ENCODE peak calls at places on chromosomes 11 and 22, in eight cellular contexts. I is NCI-H1417 treated with DMSO at 0.1 percent for 48 hours; B is HS-5; X is body of pancreas; N is fibroblast of the conjunctiva; R is iPS-NIHi11; Y is psoas muscle; D is stimulated activated CD4-positive, alpha-beta T cell treated with anti-CD3 and anti-CD28 coated beads, Interleukin-4, amount 100 ng/mL, for 24 hours. W is an unnamed sample.

GRCh38 chr11:94775576-94776327 is 7.6 kb downstream of the AMOTL1 start:
- DNase-seq in B (no peak), R (no peak), Y (no peak), I (no peak), N (no peak), X (no peak), D (no peak), W (no peak)

GRCh38 chr11:255176-255575 is 18.4 kb downstream of the PSMD13 start:
- DNase-seq in R (no peak), B (no peak), Y (no peak), I (no peak), D (no peak), X (no peak), N (no peak), W (no peak)

GRCh38 chr11:556175-556699 is 4.3 kb downstream of the LMNTD2 start:
- DNase-seq in R (no peak), Y (no peak), X (no peak), I (no peak), N (no peak), B (no peak), D (no peak), W (peak; percentile 42)

GRCh38 chr11:28836285-28837081 is 728.3 kb downstream of the METTL15 start:
- DNase-seq in B (peak; percentile 96), R (peak; percentile 23), Y (no peak), I (no peak), X (no peak), N (peak; percentile 60), D (no peak), W (peak; percentile 95)

GRCh38 chr11:32005786-32006406 is 85.0 kb upstream of the RCN1 start:
- DNase-seq in N (no peak), D (no peak), I (no peak), Y (no peak), B (peak; percentile 58), X (no peak), R (no peak), W (peak; percentile 50)

GRCh38 chr11:797300-798092 is 585 bp downstream of the SLC25A22 start:
- DNase-seq in D (peak; percentile 79), R (peak; percentile 79), Y (peak; percentile 73), I (no peak), N (peak; percentile 62), X (peak; percentile 78), B (no peak), W (peak; percentile 86)

GRCh38 chr11:89516496-89516895 is 25.3 kb upstream of the NOX4 start:
- DNase-seq in N (no peak), Y (no peak), I (no peak), B (no peak), R (no peak), D (no peak), X (no peak), W (no peak)

GRCh38 chr22:42328130-42328821 is 57.8 kb upstream of the TCF20 start:
- DNase-seq in I (no peak), N (no peak), D (peak; percentile 18), Y (no peak), X (no peak), R (no peak), B (no peak), W (no peak)

GRCh38 chr11:13745165-13745564 is 76.7 kb downstream of the FAR1 start:
- DNase-seq in D (no peak), B (no peak), Y (no peak), I (no peak), X (no peak), N (no peak), R (no peak), W (peak; percentile 8)

GRCh38 chr11:133790995-133791394 is 54.3 kb downstream of the SPATA19 start:
- DNase-seq in B (no peak), Y (no peak), X (no peak), D (no peak), N (no peak), R (no peak), I (no peak), W (no peak)

GRCh38 chr11:94910281-94910680 is 63.1 kb downstream of the CWC15 start:
- DNase-seq in R (no peak), B (no peak), Y (no peak), I (no peak), N (no peak), X (no peak), D (no peak), W (no peak)

GRCh38 chr22:23402275-23403151 is 177.6 kb downstream of the IGLL1 start:
- DNase-seq in R (peak; percentile 92), B (no peak), D (peak; percentile 33), N (no peak), X (peak; percentile 84), I (no peak), Y (peak; percentile 47), W (peak; percentile 89)

GRCh38 chr11:94325681-94326080 is 21.3 kb downstream of the IZUMO1R start:
- DNase-seq in I (no peak), N (no peak), D (peak; percentile 22), Y (no peak), B (no peak), X (peak; percentile 16), R (peak; percentile 83), W (no peak)

GRCh38 chr22:29751139-29751538 is 15.7 kb downstream of the ZMAT5 start:
- DNase-seq in R (no peak), I (no peak), Y (no peak), B (no peak), N (no peak), D (peak; percentile 9), X (peak; percentile 38), W (no peak)

GRCh38 chr11:24963879-24964278 is 467.0 kb downstream of the LUZP2 start:
- DNase-seq in N (no peak), I (no peak), Y (no peak), D (no peak), B (peak; percentile 31), X (no peak), R (no peak), W (no peak)

GRCh38 chr11:63897459-63898156 is 19.4 kb downstream of the RCOR2 start:
- DNase-seq in R (no peak), B (no peak), X (no peak), I (no peak), D (no peak), Y (no peak), N (no peak), W (no peak)

GRCh38 chr11:115764172-115764571 is 260.0 kb upstream of the CADM1 start:
- DNase-seq in X (no peak), I (no peak), D (no peak), N (no peak), B (no peak), R (no peak), Y (no peak), W (peak; percentile 80)

GRCh38 chr22:41563051-41563711 is 2.4 kb downstream of the CSDC2 start:
- DNase-seq in Y (no peak), R (no peak), D (no peak), I (no peak), B (peak; percentile 68), X (peak; percentile 30), N (no peak), W (peak; percentile 86)

GRCh38 chr11:10409207-10409661 is 45.8 kb upstream of the AMPD3 start:
- DNase-seq in D (no peak), N (no peak), R (no peak), B (no peak), I (no peak), Y (peak; percentile 57), X (no peak), W (no peak)

GRCh38 chr22:19540394-19540793 is 16.2 kb upstream of the CLDN5 start:
- DNase-seq in R (no peak), D (no peak), I (no peak), B (no peak), X (no peak), Y (no peak), N (no peak), W (no peak)

GRCh38 chr11:6926208-6927029 is at the start of gene ZNF215:
- DNase-seq in I (peak; percentile 5), D (peak; percentile 6), R (peak; percentile 85), B (peak; percentile 74), N (peak; percentile 71), Y (peak; percentile 78), X (peak; percentile 77), W (peak; percentile 77)

GRCh38 chr22:26568207-26568706 is 21.7 kb downstream of the TPST2 start:
- DNase-seq in X (no peak), R (no peak), I (no peak), B (no peak), Y (no peak), N (no peak), D (no peak), W (peak; percentile 75)

GRCh38 chr11:120244476-120244875 is 4.5 kb downstream of the POU2F3 start:
- DNase-seq in Y (no peak), R (no peak), X (no peak), D (no peak), B (no peak), N (no peak), I (no peak), W (no peak)

GRCh38 chr11:45233121-45233803 is 52.9 kb downstream of the SYT13 start:
- DNase-seq in R (peak; percentile 95), D (peak; percentile 61), I (no peak), X (peak; percentile 70), N (peak; percentile 30), B (peak; percentile 6), Y (peak; percentile 69), W (peak; percentile 65)

GRCh38 chr22:26302726-26303125 is 126.3 kb upstream of the ASPHD2 start:
- DNase-seq in B (no peak), N (no peak), X (no peak), Y (no peak), D (no peak), R (no peak), I (no peak), W (no peak)

GRCh38 chr11:2533642-2534115 is 88.9 kb downstream of the KCNQ1 start:
- DNase-seq in I (no peak), B (peak; percentile 74), N (peak; percentile 77), X (peak; percentile 75), R (peak; percentile 88), D (no peak), Y (peak; percentile 78), W (peak; percentile 98)

GRCh38 chr11:100890779-100891178 is 203.7 kb downstream of the ARHGAP42 start:
- DNase-seq in I (no peak), B (peak; percentile 86), Y (no peak), R (no peak), N (peak; percentile 86), D (no peak), X (no peak), W (peak; percentile 97)

GRCh38 chr11:126637800-126638175 is 282.3 kb downstream of the ST3GAL4 start:
- DNase-seq in R (no peak), Y (no peak), I (no peak), D (no peak), N (peak; percentile 75), X (no peak), B (peak; percentile 76), W (peak; percentile 92)